ENCODE peak calls at places on chromosome X, in seven cellular contexts. I, Q, Y, G, K, T and W are unnamed samples.

GRCh38 chrX:103175944-103176753 is 38.8 kb upstream of the BEX4 start:
- DNase-seq in I (peak; percentile 67), Q (no peak), Y (peak; percentile 76), G (no peak), K (peak; percentile 52), T (peak; percentile 50), W (peak; percentile 48)

GRCh38 chrX:69077895-69078455 is 87.3 kb downstream of the PJA1 start:
- DNase-seq in I (no peak), Q (no peak), Y (no peak), G (no peak), K (no peak), T (no peak), W (no peak)

GRCh38 chrX:55715847-55716246 is 1.7 kb upstream of the RRAGB start:
- DNase-seq in I (no peak), Q (no peak), Y (no peak), G (no peak), K (peak; percentile 48), T (no peak), W (no peak)

GRCh38 chrX:149881081-149881711 is at the start of gene MAGEA8:
- DNase-seq in I (no peak), Q (no peak), Y (no peak), G (no peak), K (peak; percentile 54), T (no peak), W (no peak)

GRCh38 chrX:10085223-10085622 is 71.6 kb upstream of the CLCN4 start:
- DNase-seq in I (no peak), Q (no peak), Y (peak; percentile 4), G (no peak), K (no peak), T (peak; percentile 80), W (peak; percentile 19)

GRCh38 chrX:69037786-69038185 is 127.5 kb downstream of the PJA1 start:
- DNase-seq in I (no peak), Q (no peak), Y (no peak), G (no peak), K (no peak), T (no peak), W (no peak)

GRCh38 chrX:133053854-133054565 is 42.9 kb downstream of the USP26 start:
- DNase-seq in I (no peak), Q (no peak), Y (peak; percentile 67), G (peak; percentile 81), K (peak; percentile 6), T (no peak), W (no peak)

GRCh38 chrX:106481341-106481740 is 130.4 kb upstream of the RADX start:
- DNase-seq in I (peak; percentile 79), Q (peak; percentile 46), Y (peak; percentile 83), G (peak; percentile 40), K (peak; percentile 67), T (peak; percentile 59), W (peak; percentile 62)

GRCh38 chrX:122512561-122513072 is 671.5 kb upstream of the GRIA3 start:
- DNase-seq in I (no peak), Q (no peak), Y (peak; percentile 3), G (no peak), K (no peak), T (no peak), W (peak; percentile 41)

GRCh38 chrX:95539041-95539440 is 1145.6 kb upstream of the DIAPH2 start:
- DNase-seq in I (peak; percentile 13), Q (no peak), Y (no peak), G (no peak), K (no peak), T (no peak), W (no peak)

GRCh38 chrX:115630204-115630603 is 69.2 kb downstream of the PLS3 start:
- DNase-seq in I (no peak), Q (no peak), Y (no peak), G (no peak), K (no peak), T (no peak), W (peak; percentile 55)

GRCh38 chrX:22135994-22136684 is 104.0 kb downstream of the PHEX start:
- DNase-seq in I (peak; percentile 65), Q (peak; percentile 16), Y (peak; percentile 83), G (peak; percentile 93), K (peak; percentile 60), T (peak; percentile 63), W (peak; percentile 84)

GRCh38 chrX:131633285-131633917 is 89.5 kb downstream of the OR13H1 start:
- DNase-seq in I (peak; percentile 76), Q (peak; percentile 29), Y (peak; percentile 68), G (no peak), K (peak; percentile 83), T (peak; percentile 58), W (peak; percentile 64)

GRCh38 chrX:119981286-119982070 is 37.9 kb upstream of the NKAP start:
- DNase-seq in I (peak; percentile 46), Q (peak; percentile 42), Y (peak; percentile 58), G (no peak), K (peak; percentile 73), T (peak; percentile 63), W (peak; percentile 49)

GRCh38 chrX:140815868-140816267 is 106.3 kb downstream of the LINC00632 start:
- DNase-seq in I (peak; percentile 28), Q (no peak), Y (peak; percentile 63), G (no peak), K (no peak), T (no peak), W (peak; percentile 54)

GRCh38 chrX:126141014-126141413 is 25.1 kb downstream of the DCAF12L2 start:
- DNase-seq in I (no peak), Q (no peak), Y (no peak), G (no peak), K (peak; percentile 1), T (no peak), W (no peak)

GRCh38 chrX:120562569-120562926 is 1.8 kb upstream of the CUL4B start:
- DNase-seq in I (no peak), Q (no peak), Y (no peak), G (no peak), K (no peak), T (no peak), W (no peak)

GRCh38 chrX:20519826-20520225 is 253.1 kb upstream of the RPS6KA3 start:
- DNase-seq in I (no peak), Q (no peak), Y (no peak), G (no peak), K (no peak), T (no peak), W (no peak)

GRCh38 chrX:53321943-53322497 is 40.6 kb upstream of the IQSEC2 start:
- DNase-seq in I (no peak), Q (no peak), Y (no peak), G (no peak), K (no peak), T (no peak), W (no peak)

GRCh38 chrX:53320543-53321215 is 39.3 kb upstream of the IQSEC2 start:
- DNase-seq in I (peak; percentile 16), Q (no peak), Y (no peak), G (no peak), K (peak; percentile 15), T (no peak), W (peak; percentile 35)

GRCh38 chrX:53323196-53323595 is 41.8 kb upstream of the IQSEC2 start:
- DNase-seq in I (no peak), Q (no peak), Y (no peak), G (no peak), K (no peak), T (no peak), W (no peak)

GRCh38 chrX:53319614-53320542 is 38.5 kb upstream of the IQSEC2 start:
- DNase-seq in I (no peak), Q (no peak), Y (no peak), G (no peak), K (no peak), T (no peak), W (peak; percentile 58)

GRCh38 chrX:53321216-53321942 is 40.0 kb upstream of the IQSEC2 start:
- DNase-seq in I (peak; percentile 26), Q (no peak), Y (no peak), G (no peak), K (peak; percentile 22), T (no peak), W (peak; percentile 42)
- TF ChIP-seq EZH2 in I (no peak), Q (no peak), Y (no peak), G (no peak), K (no peak), T (no peak), W (no peak)

DNA sequence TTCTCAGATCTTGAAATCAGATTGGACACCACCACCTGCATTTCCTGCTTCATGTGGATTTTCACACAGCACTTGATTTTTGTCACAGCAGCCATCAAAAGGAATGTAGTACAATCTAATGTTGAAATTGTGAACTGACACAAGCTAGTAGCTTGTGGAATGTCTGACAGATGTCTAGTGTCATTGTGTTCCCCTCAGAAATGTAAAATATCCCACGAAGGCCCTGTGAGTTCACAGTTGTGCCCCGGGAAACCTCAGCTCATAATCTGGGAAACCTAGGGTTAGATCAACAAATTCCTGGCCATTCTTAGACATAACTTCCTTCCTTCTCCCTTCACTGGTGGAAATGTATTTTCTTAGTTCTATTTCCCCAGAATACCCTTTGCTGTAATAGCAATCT is 205.7 kb downstream of the AR start:
- DNase-seq in I (no peak), Q (no peak), Y (no peak), G (no peak), K (no peak), T (no peak), W (no peak)
- H3K9me2 ChIP-seq in I (no peaks in the 10 kb centered on the region), Q (no peaks in the 10 kb centered on the region), Y (no peaks in the 10 kb centered on the region), G (no peaks in the 10 kb centered on the region), K (no peaks in the 10 kb centered on the region), T (no peaks in the 10 kb centered on the region), W (no peaks in the 10 kb centered on the region)

GRCh38 chrX:74924449-74925209 is 623 bp downstream of the NEXMIF start:
- DNase-seq in I (peak; percentile 63), Q (no peak), Y (no peak), G (no peak), K (peak; percentile 50), T (peak; percentile 65), W (peak; percentile 12)
- TF ChIP-seq EZH2 in I (no peak), Q (no peak), Y (no peak), G (no peak), K (no peak), T (no peak), W (no peak)

GRCh38 chrX:49878128-49878833 is 1.0 kb upstream of the USP27X start:
- DNase-seq in I (no peak), Q (no peak), Y (no peak), G (no peak), K (no peak), T (no peak), W (no peak)

GRCh38 chrX:49878834-49879655 is at the start of gene USP27X:
- DNase-seq in I (peak; percentile 88), Q (peak; percentile 59), Y (peak; percentile 78), G (peak; percentile 38), K (peak; percentile 74), T (peak; percentile 81), W (peak; percentile 89)

GRCh38 chrX:49877397-49878101 is 1.7 kb upstream of the USP27X start:
- DNase-seq in I (peak; percentile 41), Q (no peak), Y (no peak), G (no peak), K (no peak), T (no peak), W (no peak)

GRCh38 chrX:49880668-49881067 is 1.4 kb downstream of the USP27X start:
- DNase-seq in I (no peak), Q (no peak), Y (no peak), G (no peak), K (no peak), T (no peak), W (no peak)

DNA sequence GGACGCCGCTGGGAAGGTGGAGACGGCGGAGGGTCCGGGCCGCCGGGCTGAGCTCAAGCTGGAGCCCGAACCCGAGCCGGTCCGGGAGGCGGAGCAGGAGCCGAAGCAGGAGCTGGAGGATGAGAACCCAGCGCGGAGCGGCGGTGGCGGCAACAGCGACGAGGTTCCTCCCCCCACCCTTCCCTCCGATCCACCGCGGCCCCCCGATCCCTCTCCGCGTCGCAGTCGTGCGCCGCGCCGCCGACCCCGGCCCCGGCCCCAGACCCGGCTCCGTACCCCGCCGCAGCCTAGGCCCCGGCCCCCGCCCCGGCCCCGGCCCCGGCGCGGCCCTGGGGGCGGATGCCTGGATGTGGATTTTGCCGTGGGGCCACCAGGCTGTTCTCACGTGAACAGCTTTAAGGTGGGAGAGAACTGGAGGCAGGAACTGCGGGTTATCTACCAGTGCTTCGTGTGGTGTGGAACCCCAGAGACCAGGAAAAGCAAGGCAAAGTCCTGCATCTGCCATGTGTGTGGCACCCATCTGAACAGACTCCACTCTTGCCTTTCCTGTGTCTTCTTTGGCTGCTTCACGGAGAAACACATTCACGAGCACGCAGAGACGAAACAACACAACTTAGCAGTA is 483 bp downstream of the USP27X start:
- DNase-seq in I (no peak), Q (no peak), Y (no peak), G (no peak), K (no peak), T (no peak), W (peak; percentile 16)
- H3K9me2 ChIP-seq in I (no peaks in the 10 kb centered on the region), Q (no peaks in the 10 kb centered on the region), Y (no peaks in the 10 kb centered on the region), G (no peaks in the 10 kb centered on the region), K (no peaks in the 10 kb centered on the region), T (no peaks in the 10 kb centered on the region), W (no peaks in the 10 kb centered on the region)